ENCODE peak calls at places on chromosome 15, in nine cellular contexts. C, L, T, S, U, G, Y, Z and Q are unnamed samples.

GRCh38 chr15:78105541-78106241 is 13.3 kb downstream of the SH2D7 start:
- DNase-seq in S (no peak), T (peak), U (peak), L (no peak), Z (peak), C (no peak), Y (no peak), G (no peak), Q (peak)

GRCh38 chr15:25329685-25330084 is 109.1 kb downstream of the UBE3A start:
- DNase-seq in U (no peak), C (no peak), Y (no peak), L (no peak), S (no peak), Z (no peak), G (no peak), T (no peak), Q (no peak)

GRCh38 chr15:74780983-74781672 is 752 bp upstream of the CSK start:
- DNase-seq in Y (no peak), L (no peak), U (peak), T (no peak), G (peak), S (no peak), C (no peak), Z (peak), Q (peak)

GRCh38 chr15:89802986-89803820 is 11.4 kb downstream of the ANPEP start:
- DNase-seq in Z (no peak), S (no peak), L (no peak), T (no peak), G (no peak), Y (no peak), C (no peak), U (no peak), Q (no peak)

GRCh38 chr15:42138411-42138810 is 18.0 kb downstream of the PLA2G4F start:
- DNase-seq in Z (no peak), U (no peak), L (no peak), T (peak), G (no peak), Y (no peak), S (peak), C (peak), Q (no peak)

GRCh38 chr15:27983496-27983895 is 115.6 kb downstream of the OCA2 start:
- DNase-seq in C (no peak), Y (no peak), Z (no peak), G (no peak), S (no peak), U (no peak), L (no peak), T (no peak), Q (no peak)

GRCh38 chr15:72013703-72014102 is 104.2 kb downstream of the MYO9A start:
- DNase-seq in Z (no peak), Y (no peak), L (no peak), G (no peak), C (no peak), T (no peak), S (no peak), U (no peak), Q (no peak)

GRCh38 chr15:62895905-62896316 is 146.6 kb upstream of the TPM1 start:
- DNase-seq in T (no peak), S (no peak), L (peak), C (no peak), Y (peak), G (peak), U (peak), Z (peak), Q (peak)

GRCh38 chr15:37056168-37056893 is 44.0 kb downstream of the MEIS2 start:
- DNase-seq in C (no peak), Y (no peak), S (no peak), Z (peak), G (no peak), U (no peak), L (no peak), T (peak), Q (no peak)

GRCh38 chr15:81274932-81275341 is 49.0 kb downstream of the STARD5 start:
- DNase-seq in Y (no peak), S (peak), Z (peak), G (peak), T (peak), U (peak), C (peak), L (peak), Q (peak)

GRCh38 chr15:27872355-27872754 is 226.8 kb downstream of the OCA2 start:
- DNase-seq in T (no peak), G (no peak), L (no peak), Y (no peak), S (no peak), Z (no peak), C (no peak), U (no peak), Q (no peak)

GRCh38 chr15:72182244-72182643 is 15.3 kb downstream of the GRAMD2A start:
- DNase-seq in S (no peak), L (no peak), U (no peak), Z (no peak), T (no peak), C (no peak), G (no peak), Y (no peak), Q (no peak)

GRCh38 chr15:77010842-77011241 is 15.9 kb downstream of the PSTPIP1 start:
- DNase-seq in T (no peak), L (no peak), C (no peak), S (no peak), U (no peak), Y (no peak), G (no peak), Z (no peak), Q (no peak)

GRCh38 chr15:99475754-99476412 is 89.9 kb upstream of the MEF2A start:
- DNase-seq in U (no peak), S (no peak), L (no peak), G (no peak), Y (no peak), C (no peak), Z (no peak), T (peak), Q (no peak)

GRCh38 chr15:99439524-99439835 is 126.3 kb upstream of the MEF2A start:
- DNase-seq in G (no peak), T (peak), C (peak), Y (no peak), S (peak), U (no peak), Z (no peak), L (no peak), Q (no peak)

GRCh38 chr15:100115711-100116090 is 226.1 kb downstream of the ADAMTS17 start:
- DNase-seq in Y (no peak), L (no peak), C (no peak), U (peak), T (no peak), Z (peak), S (no peak), G (peak), Q (peak)

GRCh38 chr15:70936326-70936725 is 43.7 kb downstream of the LRRC49 start:
- DNase-seq in S (no peak), Y (no peak), T (no peak), C (no peak), Z (peak), G (no peak), U (peak), L (no peak), Q (no peak)

GRCh38 chr15:51030649-51031316 is 63.9 kb downstream of the TNFAIP8L3 start:
- DNase-seq in L (no peak), T (no peak), Z (peak), Y (peak), S (peak), U (peak), G (peak), C (peak), Q (peak)

GRCh38 chr15:33985287-33985686 is 17.0 kb downstream of the CHRM5 start:
- DNase-seq in U (peak), S (no peak), Z (peak), C (no peak), T (no peak), L (peak), G (peak), Y (peak), Q (peak)

GRCh38 chr15:78229431-78230406 is 4.6 kb downstream of the ACSBG1 start:
- DNase-seq in L (no peak), C (no peak), T (peak), U (no peak), G (no peak), Y (no peak), S (no peak), Z (no peak), Q (no peak)

GRCh38 chr15:95495033-95495541 is 835.4 kb upstream of the NR2F2 start:
- DNase-seq in C (peak), S (no peak), T (no peak), Y (no peak), Z (peak), G (no peak), L (no peak), U (no peak), Q (peak)

GRCh38 chr15:90762109-90762508 is 45.0 kb downstream of the BLM start:
- DNase-seq in G (peak), C (peak), T (peak), L (peak), U (peak), Y (no peak), S (peak), Z (peak), Q (peak)

GRCh38 chr15:71792521-71792920 is 17.8 kb upstream of the NR2E3 start:
- DNase-seq in Z (peak), Y (peak), L (peak), S (no peak), U (peak), C (no peak), G (peak), T (no peak), Q (peak)

GRCh38 chr15:71788646-71789579 is 21.4 kb upstream of the NR2E3 start:
- DNase-seq in U (no peak), C (peak), G (no peak), L (no peak), Y (no peak), S (no peak), T (no peak), Z (no peak), Q (no peak)

DNA sequence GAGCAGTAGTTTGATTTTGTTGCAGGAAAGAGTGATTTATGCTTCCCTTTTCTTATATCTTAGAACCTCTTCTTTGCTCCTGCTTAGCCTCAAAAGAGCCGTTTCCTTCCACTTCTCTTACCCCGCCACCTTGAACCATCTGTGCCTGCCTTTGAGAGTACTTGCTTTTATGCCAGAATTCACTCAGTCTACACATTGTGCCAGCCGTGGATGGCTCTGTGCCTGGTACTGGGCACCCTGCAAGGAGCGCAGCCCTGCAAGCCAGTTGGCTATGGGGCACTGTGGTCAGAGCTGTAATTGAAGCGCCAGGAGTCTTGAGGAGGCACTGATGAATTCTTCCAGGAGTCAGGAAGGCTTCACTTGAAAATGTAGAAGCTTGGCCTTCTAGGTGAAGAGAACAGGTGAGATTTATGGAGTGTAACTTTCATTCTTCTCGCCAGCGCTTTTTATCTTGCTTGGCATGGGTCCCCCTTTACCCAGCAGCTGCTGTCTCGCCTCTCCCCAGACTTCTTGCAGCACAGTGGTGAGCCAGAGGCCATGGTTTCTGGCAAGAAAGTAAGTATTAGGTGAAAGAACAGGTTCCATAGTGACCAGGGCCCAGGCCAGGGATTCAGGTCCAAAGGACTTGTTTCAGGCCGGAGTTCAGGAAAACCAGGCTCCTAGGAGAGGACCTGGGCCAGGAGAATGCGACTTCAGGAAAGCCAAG is 4.9 kb downstream of the TMED3 start:
- DNase-seq in U (no peak), T (no peak), G (no peak), C (no peak), Y (no peak), L (no peak), S (no peak), Z (no peak), Q (no peak)
- H3K4me3 ChIP-seq in U (no peak), T (no peak), G (no peak), C (no peak), Y (no peak), L (no peak), S (no peak), Z (no peak), Q (no peak)

GRCh38 chr15:40405501-40406381 is at the start of gene IVD:
- DNase-seq in G (peak), Z (peak), C (peak), U (peak), L (peak), Y (peak), S (peak), T (peak), Q (peak)
- H3K4me3 ChIP-seq in G (peak), Z (peak), C (peak), U (peak), L (peak), Y (peak), S (peak), T (peak), Q (peak)

DNA sequence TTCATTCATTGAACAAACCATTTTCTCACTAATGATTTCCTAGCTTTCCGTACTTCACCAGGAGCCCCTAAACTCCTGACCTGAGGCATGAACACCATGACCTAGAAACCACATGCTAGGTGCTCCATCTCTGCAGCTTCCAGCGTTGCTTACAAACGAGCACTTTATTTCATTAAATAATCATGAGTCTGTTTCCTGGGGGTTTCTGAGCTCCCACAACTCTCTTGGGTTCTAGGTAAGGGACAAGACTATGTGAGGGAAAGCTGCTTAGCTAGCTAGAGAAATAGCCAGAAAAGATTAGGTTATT is 1.3 kb downstream of the MAP2K1 start:
- DNase-seq in T (no peak), U (no peak), S (no peak), Z (no peak), L (no peak), G (no peak), C (no peak), Y (no peak), Q (no peak)
- H3K4me3 ChIP-seq in T (peak), U (peak), S (no peak), Z (peak), L (peak), G (no peak), C (peak), Y (peak), Q (peak)

GRCh38 chr15:39692464-39693327 is 89.9 kb downstream of the FSIP1 start:
- DNase-seq in C (no peak), T (no peak), S (no peak), L (no peak), G (no peak), Z (no peak), U (no peak), Y (no peak), Q (no peak)
- H3K4me3 ChIP-seq in C (no peak), T (peak), S (no peak), L (no peak), G (no peak), Z (no peak), U (no peak), Y (no peak), Q (no peak)

DNA sequence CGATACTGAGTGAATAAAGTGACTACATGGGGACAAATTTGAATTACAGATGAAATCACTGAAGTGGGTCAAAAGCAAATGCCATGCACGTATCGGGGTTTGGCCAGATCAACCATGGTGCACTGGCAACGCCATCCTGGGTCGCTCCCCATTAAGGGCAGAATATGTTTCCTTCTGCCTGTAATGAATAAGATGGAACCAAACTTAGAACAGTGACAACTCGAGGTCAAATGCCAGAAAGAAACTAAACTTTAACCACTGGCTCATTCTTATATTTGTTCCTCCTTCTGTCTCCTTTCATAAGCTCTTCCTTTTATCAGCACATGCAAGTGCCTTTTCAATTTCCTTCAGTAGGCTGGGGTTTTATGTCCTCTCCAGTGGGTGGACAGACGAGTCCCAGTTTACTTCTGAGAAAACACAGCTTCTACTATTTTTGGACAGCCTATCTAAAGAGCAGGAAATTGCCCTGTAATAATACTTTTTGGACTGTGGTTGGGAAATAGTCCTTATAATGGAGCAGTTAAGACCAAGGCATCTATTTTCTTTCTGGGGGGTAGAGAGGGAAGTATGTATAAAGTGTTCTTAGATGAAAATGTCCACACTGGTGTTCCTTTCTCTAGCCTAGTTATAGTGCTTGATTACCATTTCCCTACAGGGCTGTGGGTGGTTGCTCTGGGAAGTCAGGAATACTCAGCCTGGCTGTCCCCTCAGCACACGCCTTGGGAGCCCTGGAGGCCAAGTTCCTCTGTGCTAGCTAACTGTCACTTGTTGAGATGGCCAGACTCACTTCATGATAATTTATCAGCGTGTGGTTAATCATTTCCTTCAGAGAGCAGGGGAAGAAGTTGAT is 61.5 kb downstream of the WHAMM start:
- DNase-seq in C (no peak), Y (no peak), S (no peak), Z (no peak), G (peak), L (no peak), U (no peak), T (no peak), Q (peak)
- H3K4me3 ChIP-seq in C (no peak), Y (no peak), S (no peak), Z (no peak), G (no peak), L (no peak), U (no peak), T (no peak), Q (no peak)

GRCh38 chr15:43796566-43796965 is 3.5 kb downstream of the SERINC4 start:
- DNase-seq in U (no peak), G (no peak), Y (no peak), S (no peak), C (no peak), Z (no peak), L (no peak), T (no peak), Q (no peak)

GRCh38 chr15:43795997-43796396 is 3.9 kb downstream of the SERF2 start:
- DNase-seq in Z (no peak), G (no peak), T (no peak), Y (no peak), L (peak), S (no peak), U (no peak), C (no peak), Q (no peak)

GRCh38 chr15:43800286-43801136 is at the start of gene HYPK:
- DNase-seq in T (peak), Y (peak), Z (peak), S (peak), U (peak), L (peak), C (peak), G (peak), Q (peak)

GRCh38 chr15:43799945-43800285 is at the start of gene SERINC4:
- DNase-seq in U (no peak), T (no peak), Y (no peak), L (no peak), Z (no peak), G (no peak), C (peak), S (no peak), Q (no peak)

DNA sequence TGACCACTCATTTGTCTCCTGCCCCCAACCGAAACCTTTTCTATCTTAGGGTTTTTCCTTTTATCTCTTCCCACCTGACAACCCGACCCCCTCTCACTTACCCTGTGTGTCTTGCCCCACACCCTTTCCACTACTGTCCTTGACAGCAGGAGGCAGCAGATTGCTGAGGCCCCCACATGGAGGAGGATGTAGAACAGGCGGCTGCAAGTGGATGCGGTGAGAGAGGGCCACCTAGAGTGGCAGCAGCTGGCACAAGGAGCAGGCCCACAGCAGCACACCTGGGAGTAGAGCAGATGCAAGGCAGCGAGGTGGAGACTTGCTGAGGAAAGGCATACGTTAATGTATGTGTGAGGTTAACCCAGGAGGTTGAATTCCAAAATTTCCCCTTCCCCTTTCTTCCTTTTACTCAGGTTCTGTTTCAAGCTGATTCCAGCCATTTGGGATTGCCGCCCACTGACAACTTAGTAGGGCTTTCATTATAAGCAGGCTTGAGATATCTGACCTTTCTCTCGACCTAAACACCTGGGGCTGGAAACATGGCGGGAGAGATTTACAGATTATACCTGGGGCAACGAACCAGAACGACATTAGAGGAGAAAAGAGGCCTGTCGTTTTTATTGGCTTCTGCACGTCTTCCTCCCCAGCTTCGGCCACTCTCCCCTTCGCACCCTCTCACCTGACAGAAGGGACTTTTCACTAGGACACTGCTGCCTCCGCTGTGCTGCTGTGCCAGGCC is 643 bp downstream of the SERINC4 start:
- DNase-seq in Z (no peak), G (no peak), C (no peak), L (peak), U (no peak), Y (no peak), T (no peak), S (no peak), Q (no peak)
- H3K4me3 ChIP-seq in Z (no peak), G (no peak), C (no peak), L (no peak), U (no peak), Y (no peak), T (peak), S (no peak), Q (no peak)

GRCh38 chr15:64667736-64668161 is 107.6 kb downstream of the RBPMS2 start:
- DNase-seq in C (no peak), U (peak), T (no peak), Z (peak), L (peak), G (peak), S (no peak), Y (peak), Q (peak)
- H3K4me3 ChIP-seq in C (no peak), U (no peak), T (no peak), Z (no peak), L (no peak), G (no peak), S (no peak), Y (no peak), Q (no peak)

GRCh38 chr15:80070840-80071239 is 11.4 kb downstream of the ZFAND6 start:
- DNase-seq in L (no peak), G (peak), Z (peak), U (peak), C (no peak), S (no peak), T (no peak), Y (no peak), Q (peak)
- H3K4me3 ChIP-seq in L (no peak), G (no peak), Z (no peak), U (no peak), C (no peak), S (no peak), T (no peak), Y (no peak), Q (no peak)